ENCODE peak calls at places on chromosomes 4 and X, in ten cellular contexts. R, S, O, Y, D, K, G, U, F and V are unnamed samples.

GRCh38 chrX:8879750-8880149 is 78.6 kb upstream of the FAM9A start:
- DNase-seq in R (no peak), S (no peak), O (peak; percentile 4), Y (no peak), D (peak; percentile 5), K (no peak), G (no peak), U (peak; percentile 1), F (no peak), V (peak; percentile 72)

GRCh38 chrX:24080670-24081069 is 25.9 kb downstream of the EIF2S3 start:
- DNase-seq in R (no peak), S (no peak), O (no peak), Y (no peak), D (no peak), K (peak; percentile 28), G (no peak), U (no peak), F (no peak), V (no peak)

GRCh38 chr4:101067383-101067782 is 279.9 kb downstream of the PPP3CA start:
- DNase-seq in R (no peak), S (no peak), O (no peak), Y (no peak), D (no peak), K (no peak), G (no peak), U (no peak), F (no peak), V (no peak)

GRCh38 chr4:114563536-114564315 is 34.9 kb upstream of the UGT8 start:
- DNase-seq in R (no peak), S (peak; percentile 52), O (no peak), Y (no peak), D (peak; percentile 47), K (no peak), G (no peak), U (no peak), F (no peak), V (no peak)

GRCh38 chrX:75893281-75893680 is 108.2 kb upstream of the MAGEE2 start:
- DNase-seq in R (no peak), S (no peak), O (no peak), Y (no peak), D (no peak), K (no peak), G (no peak), U (no peak), F (no peak), V (no peak)

GRCh38 chrX:142001934-142002333 is 98.2 kb downstream of the MAGEC1 start:
- DNase-seq in R (no peak), S (no peak), O (no peak), Y (no peak), D (no peak), K (no peak), G (no peak), U (no peak), F (no peak), V (no peak)

GRCh38 chr4:28868831-28869230 is 1851.3 kb upstream of the PCDH7 start:
- DNase-seq in R (no peak), S (no peak), O (no peak), Y (no peak), D (no peak), K (no peak), G (no peak), U (no peak), F (no peak), V (no peak)

GRCh38 chrX:56462389-56462788 is 101.0 kb upstream of the UBQLN2 start:
- DNase-seq in R (no peak), S (no peak), O (no peak), Y (no peak), D (no peak), K (no peak), G (no peak), U (no peak), F (no peak), V (no peak)

GRCh38 chrX:100928660-100929613 is at the start of gene XKRX:
- DNase-seq in R (peak; percentile 5), S (peak; percentile 1), O (peak; percentile 33), Y (peak; percentile 70), D (no peak), K (peak; percentile 25), G (peak; percentile 21), U (peak; percentile 32), F (peak; percentile 2), V (peak; percentile 59)

GRCh38 chrX:39900788-39901170 is 197.0 kb downstream of the BCOR start:
- DNase-seq in R (no peak), S (no peak), O (no peak), Y (peak; percentile 46), D (no peak), K (no peak), G (no peak), U (no peak), F (no peak), V (no peak)

GRCh38 chr4:42397256-42397634 is at the start of gene SHISA3:
- DNase-seq in R (no peak), S (peak; percentile 32), O (no peak), Y (no peak), D (no peak), K (no peak), G (no peak), U (peak; percentile 4), F (no peak), V (no peak)

GRCh38 chr4:101169044-101170014 is 178.0 kb downstream of the PPP3CA start:
- DNase-seq in R (peak; percentile 22), S (peak; percentile 43), O (peak; percentile 45), Y (peak; percentile 53), D (peak; percentile 60), K (peak; percentile 37), G (no peak), U (peak; percentile 21), F (peak; percentile 2), V (peak; percentile 89)

GRCh38 chr4:16952462-16952871 is 54.0 kb upstream of the LDB2 start:
- DNase-seq in R (no peak), S (no peak), O (no peak), Y (no peak), D (no peak), K (no peak), G (no peak), U (no peak), F (no peak), V (no peak)

GRCh38 chr4:38322709-38323108 is 341.3 kb upstream of the KLF3 start:
- DNase-seq in R (no peak), S (peak; percentile 35), O (no peak), Y (no peak), D (peak; percentile 95), K (no peak), G (no peak), U (no peak), F (no peak), V (no peak)

GRCh38 chrX:118360429-118361125 is 14.7 kb downstream of the WDR44 start:
- DNase-seq in R (no peak), S (no peak), O (no peak), Y (no peak), D (no peak), K (no peak), G (no peak), U (no peak), F (no peak), V (peak; percentile 27)

GRCh38 chrX:110082156-110082555 is 79.2 kb downstream of the TMEM164 start:
- DNase-seq in R (no peak), S (no peak), O (no peak), Y (peak; percentile 28), D (peak; percentile 7), K (no peak), G (no peak), U (no peak), F (no peak), V (no peak)

GRCh38 chr4:153159728-153160221 is 44.5 kb upstream of the TRIM2 start:
- DNase-seq in R (no peak), S (no peak), O (no peak), Y (no peak), D (no peak), K (no peak), G (no peak), U (no peak), F (no peak), V (no peak)

GRCh38 chr4:168577624-168578023 is 80.8 kb downstream of the PALLD start:
- DNase-seq in R (no peak), S (no peak), O (no peak), Y (no peak), D (no peak), K (no peak), G (no peak), U (no peak), F (no peak), V (no peak)

GRCh38 chr4:182143822-182144620 is 99.2 kb upstream of the TENM3 start:
- DNase-seq in R (no peak), S (peak; percentile 90), O (no peak), Y (no peak), D (peak; percentile 75), K (peak; percentile 42), G (no peak), U (no peak), F (no peak), V (no peak)

GRCh38 chr4:151700566-151701316 is 60.1 kb downstream of the GATB start:
- DNase-seq in R (no peak), S (no peak), O (no peak), Y (no peak), D (no peak), K (no peak), G (no peak), U (no peak), F (no peak), V (no peak)